ENCODE peak calls at places on chromosomes 7 and 10, in five cellular contexts. R is keratinocyte, C is Panc1, V is thoracic aorta, E is right cardiac atrium. T is an unnamed sample.
A peak's percentile ranks its signal among the peaks of the same experiment; 100 is the strongest.

GRCh38 chr10:23094786-23095403 is 484 bp upstream of the MSRB2 start:
- DNase-seq in C (peak; percentile 18), R (no peak), V (no peak), E (no peak), T (no peak)

GRCh38 chr7:17374654-17375053 is 76.2 kb downstream of the AHR start:
- DNase-seq in R (no peak), C (no peak), V (no peak), E (no peak), T (no peak)

GRCh38 chr7:90178592-90179279 is 24.5 kb downstream of the STEAP1 start:
- DNase-seq in E (no peak), R (peak; percentile 60), V (no peak), C (peak; percentile 84), T (peak; percentile 87)

GRCh38 chr7:158431941-158432347 is 155.7 kb downstream of the PTPRN2 start:
- DNase-seq in R (no peak), E (peak; percentile 77), V (peak; percentile 30), C (peak; percentile 65), T (peak; percentile 38)

GRCh38 chr10:49139866-49140195 is 6.0 kb upstream of the FAM170B start:
- DNase-seq in E (no peak), R (no peak), C (no peak), V (no peak), T (no peak)

GRCh38 chr7:17939670-17940301 is 508 bp downstream of the SNX13 start:
- DNase-seq in E (no peak), V (peak; percentile 4), R (no peak), C (peak; percentile 24), T (peak; percentile 60)

GRCh38 chr7:82312646-82313045 is 130.9 kb downstream of the CACNA2D1 start:
- DNase-seq in R (no peak), E (no peak), C (no peak), V (no peak), T (no peak)

GRCh38 chr10:104332243-104333036 is 5.8 kb downstream of the ITPRIP start:
- DNase-seq in V (no peak), E (peak; percentile 50), R (no peak), C (no peak), T (no peak)

GRCh38 chr10:88455831-88456230 is 127.3 kb downstream of the RNLS start:
- DNase-seq in C (no peak), V (no peak), E (no peak), R (no peak), T (no peak)

GRCh38 chr7:131098527-131098926 is 229.1 kb upstream of the MKLN1 start:
- DNase-seq in V (no peak), C (no peak), E (no peak), R (no peak), T (no peak)

GRCh38 chr7:131094685-131095084 is 233.0 kb upstream of the MKLN1 start:
- DNase-seq in V (no peak), E (no peak), R (no peak), C (no peak), T (no peak)

GRCh38 chr7:131096267-131096927 is 231.3 kb upstream of the MKLN1 start:
- DNase-seq in E (no peak), V (no peak), R (no peak), C (no peak), T (no peak)

GRCh38 chr7:131097662-131098376 is 229.9 kb upstream of the MKLN1 start:
- DNase-seq in E (no peak), V (no peak), C (no peak), R (no peak), T (no peak)

GRCh38 chr7:131095346-131095745 is 232.3 kb upstream of the MKLN1 start:
- DNase-seq in C (no peak), E (peak; percentile 50), V (no peak), R (no peak), T (no peak)
- H3K4me1 ChIP-seq in C (no peaks in the 10 kb centered on the region), E (peaks cover 21% of the 10 kb centered on the region), V (peaks cover 100% of the 10 kb centered on the region), R (no peaks in the 10 kb centered on the region), T (peaks cover 25% of the 10 kb centered on the region)

GRCh38 chr10:95500097-95500496 is 61.1 kb downstream of the SORBS1 start:
- DNase-seq in E (no peak), R (no peak), V (no peak), C (no peak), T (no peak)
- H3K4me1 ChIP-seq in E (peaks cover 24% of the 10 kb centered on the region), R (peaks cover 5% of the 10 kb centered on the region), V (peaks cover 100% of the 10 kb centered on the region), C (peaks cover 30% of the 10 kb centered on the region), T (no peaks in the 10 kb centered on the region)

DNA sequence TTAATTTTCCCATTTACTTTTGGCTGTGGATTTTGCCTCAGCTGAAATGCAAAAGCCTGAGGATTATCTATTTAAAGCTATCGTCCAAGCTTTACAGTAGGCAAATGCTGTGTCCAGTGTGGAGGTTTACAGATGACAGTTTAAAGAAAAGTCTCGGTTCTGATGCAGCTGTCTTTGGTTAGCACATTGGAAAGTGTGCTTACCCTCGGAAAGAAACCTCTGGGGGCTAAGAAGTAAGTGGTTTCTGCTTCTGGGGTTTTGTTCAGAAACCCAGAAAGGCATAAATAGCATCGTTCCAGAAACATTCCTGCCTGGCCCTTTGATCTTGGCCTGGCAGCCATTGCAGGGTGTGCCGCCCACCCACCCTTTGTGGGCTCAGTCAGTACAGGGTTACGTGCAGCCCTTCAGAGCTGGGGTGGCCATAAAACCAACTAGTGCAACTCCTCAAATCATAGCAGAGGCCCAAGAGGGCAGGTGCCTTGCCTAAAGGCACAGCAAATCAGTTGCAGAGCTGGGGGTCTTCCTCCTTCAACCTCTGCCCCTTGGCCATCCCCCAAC is 49.0 kb upstream of the CHST15 start:
- DNase-seq in V (no peak), C (no peak), R (no peak), E (no peak), T (no peak)
- H3K4me1 ChIP-seq in V (peaks cover 15% of the 10 kb centered on the region), C (no peaks in the 10 kb centered on the region), R (no peaks in the 10 kb centered on the region), E (peaks cover 3% of the 10 kb centered on the region), T (peaks cover 22% of the 10 kb centered on the region)

GRCh38 chr10:132417957-132418441 is 21.0 kb downstream of the PWWP2B start:
- DNase-seq in V (no peak), R (no peak), C (no peak), E (no peak), T (no peak)
- H3K4me1 ChIP-seq in V (peaks cover 39% of the 10 kb centered on the region), R (peaks cover 31% of the 10 kb centered on the region), C (peaks cover 76% of the 10 kb centered on the region), E (peaks cover 8% of the 10 kb centered on the region), T (peaks cover 51% of the 10 kb centered on the region)

DNA sequence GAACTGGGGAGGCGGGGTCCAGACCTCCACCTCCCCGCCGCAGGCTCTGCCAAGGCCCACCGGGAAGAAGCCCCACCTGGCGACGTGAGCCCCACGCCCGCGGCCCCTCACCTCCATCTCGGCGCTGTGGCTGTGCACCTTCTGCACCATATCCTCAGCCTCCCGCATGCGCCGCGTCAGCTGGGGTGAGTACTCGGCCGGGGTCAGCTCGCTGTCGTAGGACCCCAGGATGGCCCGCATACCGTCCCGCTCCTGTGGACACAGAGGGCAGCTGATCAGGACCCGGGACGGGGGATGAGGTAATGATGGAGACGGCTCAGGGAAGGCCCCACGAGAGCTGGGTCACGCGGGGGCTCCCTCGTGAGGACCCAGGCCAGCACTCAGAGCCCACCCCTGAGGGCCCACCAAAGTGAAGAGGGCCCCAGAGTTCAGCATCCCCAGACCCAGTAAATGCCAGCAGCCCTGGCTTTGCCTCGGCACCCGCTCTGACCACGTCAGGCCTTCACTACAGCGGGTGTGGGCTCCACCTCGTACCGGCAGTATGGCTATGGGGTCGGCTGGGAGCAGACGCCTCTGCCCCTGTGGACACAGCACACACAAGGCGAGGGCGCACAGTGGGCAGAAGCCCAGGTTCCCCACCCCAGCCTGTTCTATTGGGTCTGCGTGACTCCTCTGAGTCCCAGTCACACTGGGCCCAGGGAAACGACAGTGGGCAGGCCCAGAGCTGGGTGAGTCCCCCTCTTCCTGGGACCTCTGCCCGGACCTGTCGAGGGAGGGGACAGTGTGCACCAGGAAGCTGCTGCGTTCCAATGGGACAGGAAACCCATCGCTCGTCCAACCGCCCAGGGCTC is 218.1 kb downstream of the MAD1L1 start:
- DNase-seq in R (no peak), V (no peak), E (peak; percentile 53), C (no peak), T (no peak)
- H3K4me1 ChIP-seq in R (peaks cover 20% of the 10 kb centered on the region), V (peaks cover 13% of the 10 kb centered on the region), E (no peaks in the 10 kb centered on the region), C (no peaks in the 10 kb centered on the region), T (peaks cover 3% of the 10 kb centered on the region)

GRCh38 chr10:124608093-124608721 is 136.0 kb downstream of the FAM53B start:
- DNase-seq in E (no peak), R (no peak), V (no peak), C (no peak), T (no peak)
- H3K4me1 ChIP-seq in E (no peaks in the 10 kb centered on the region), R (no peaks in the 10 kb centered on the region), V (peaks cover 4% of the 10 kb centered on the region), C (peaks cover 5% of the 10 kb centered on the region), T (peaks cover 15% of the 10 kb centered on the region)

DNA sequence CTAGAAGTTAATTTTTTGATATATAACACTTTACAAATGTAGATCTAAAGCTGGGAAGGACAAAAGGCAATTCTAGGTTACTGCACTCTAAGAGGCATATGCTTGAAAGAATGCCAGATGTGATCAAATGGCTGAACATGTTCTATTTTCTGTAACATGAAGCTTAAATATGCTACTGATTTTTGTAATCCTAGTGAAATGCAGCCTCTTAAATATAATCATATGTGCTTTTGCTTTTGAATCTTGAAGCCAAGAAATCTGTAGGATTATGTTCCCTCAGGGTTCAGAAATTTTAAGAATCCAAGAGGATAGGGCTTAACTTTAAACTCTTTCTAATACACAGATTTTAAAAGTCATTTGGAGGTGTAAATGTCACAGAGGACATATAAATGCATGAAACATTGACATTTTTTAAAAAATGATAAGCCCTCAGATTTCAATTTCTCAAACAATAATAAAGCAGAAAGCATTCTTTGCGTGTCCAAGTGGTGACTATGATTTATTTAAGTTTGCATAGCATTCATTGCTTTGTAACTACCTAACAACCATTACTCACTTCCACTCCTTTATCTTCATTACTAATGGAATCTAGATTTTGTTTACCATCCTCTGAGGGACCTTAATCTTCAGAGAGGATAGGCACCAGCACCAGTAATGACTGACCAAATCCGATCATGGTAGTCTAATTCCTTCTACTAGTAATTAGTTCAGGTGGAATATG is 170.4 kb downstream of the MAGI2 start:
- DNase-seq in V (no peak), E (no peak), C (peak; percentile 84), R (no peak), T (peak; percentile 71)
- H3K4me1 ChIP-seq in V (peaks cover 22% of the 10 kb centered on the region), E (no peaks in the 10 kb centered on the region), C (peaks cover 51% of the 10 kb centered on the region), R (peaks cover 30% of the 10 kb centered on the region), T (peaks cover 19% of the 10 kb centered on the region)

GRCh38 chr10:80485410-80486135 is 31.5 kb downstream of the TSPAN14 start:
- DNase-seq in C (no peak), R (no peak), V (no peak), E (no peak), T (no peak)

GRCh38 chr10:80484677-80485409 is 30.7 kb downstream of the TSPAN14 start:
- DNase-seq in R (no peak), C (no peak), E (no peak), V (no peak), T (no peak)

GRCh38 chr10:80477813-80478212 is 23.7 kb downstream of the TSPAN14 start:
- DNase-seq in V (no peak), R (no peak), E (no peak), C (no peak), T (peak; percentile 84)

GRCh38 chr10:80484243-80484642 is 30.1 kb downstream of the TSPAN14 start:
- DNase-seq in R (no peak), C (no peak), E (no peak), V (no peak), T (no peak)

GRCh38 chr10:80480852-80481251 is 26.7 kb downstream of the TSPAN14 start:
- DNase-seq in C (no peak), E (no peak), R (no peak), V (no peak), T (no peak)
- H3K4me1 ChIP-seq in C (no peaks in the 10 kb centered on the region), E (peaks cover 7% of the 10 kb centered on the region), R (peaks cover 46% of the 10 kb centered on the region), V (no peaks in the 10 kb centered on the region), T (peaks cover 57% of the 10 kb centered on the region)

T was measured in PC-9.